ENCODE peak calls at places on chromosomes 3 and 15, in five cellular contexts. C is neural crest cell, X is OCI-LY7, E is mucosa of descending colon, S is fibroblast of mammary gland. N is an unnamed sample.

GRCh38 chr3:136396916-136397315 is 146.8 kb downstream of the PCCB start:
- DNase-seq in C (no peak), X (no peak), E (no peak), S (peak), N (no peak)

GRCh38 chr3:195240939-195241338 is 30.0 kb downstream of the XXYLT1 start:
- DNase-seq in C (no peak), X (no peak), E (peak), S (no peak), N (no peak)

GRCh38 chr3:181382656-181383055 is 329.1 kb upstream of the SOX2 start:
- DNase-seq in C (no peak), X (no peak), E (no peak), S (no peak), N (no peak)

GRCh38 chr3:107217161-107217560 is 160.1 kb upstream of the CCDC54 start:
- DNase-seq in C (no peak), X (no peak), E (no peak), S (peak), N (no peak)

GRCh38 chr15:55289011-55289572 is 521 bp downstream of the RAB27A start:
- DNase-seq in C (no peak), X (peak), E (peak), S (peak), N (peak)

GRCh38 chr3:105802073-105802706 is 66.6 kb downstream of the CBLB start:
- DNase-seq in C (no peak), X (peak), E (no peak), S (peak), N (no peak)

GRCh38 chr3:14143826-14144225 is 19.0 kb downstream of the TMEM43 start:
- DNase-seq in C (no peak), X (no peak), E (no peak), S (peak), N (no peak)

GRCh38 chr3:191026746-191027145 is 164.3 kb upstream of the GMNC start:
- DNase-seq in C (no peak), X (no peak), E (no peak), S (no peak), N (no peak)

GRCh38 chr3:191158247-191158646 is 40.8 kb upstream of the OSTN start:
- DNase-seq in C (no peak), X (no peak), E (no peak), S (no peak), N (no peak)

GRCh38 chr15:26974120-26974780 is 3.3 kb downstream of the GABRG3 start:
- DNase-seq in C (no peak), X (peak), E (no peak), S (peak), N (no peak)

GRCh38 chr15:73225358-73226015 is 143.3 kb downstream of the HCN4 start:
- DNase-seq in C (no peak), X (no peak), E (peak), S (no peak), N (no peak)

GRCh38 chr3:123732447-123732846 is 147.6 kb upstream of the HACD2 start:
- DNase-seq in C (no peak), X (no peak), E (no peak), S (peak), N (no peak)

GRCh38 chr15:38853608-38854007 is 289.0 kb upstream of the RASGRP1 start:
- DNase-seq in C (peak), X (peak), E (peak), S (peak), N (peak)

GRCh38 chr3:106811376-106811775 is 565.9 kb upstream of the CCDC54 start:
- DNase-seq in C (no peak), X (no peak), E (no peak), S (peak), N (no peak)

GRCh38 chr3:119322523-119323400 is 28.6 kb downstream of the ARHGAP31 start:
- DNase-seq in C (peak), X (peak), E (peak), S (peak), N (peak)

GRCh38 chr3:16514799-16515353 is 1.4 kb upstream of the RFTN1 start:
- DNase-seq in C (no peak), X (no peak), E (no peak), S (no peak), N (no peak)

GRCh38 chr3:57041674-57042073 is 18.8 kb upstream of the SPATA12 start:
- DNase-seq in C (no peak), X (no peak), E (no peak), S (no peak), N (no peak)

GRCh38 chr15:72006382-72006781 is 111.6 kb downstream of the MYO9A start:
- DNase-seq in C (no peak), X (no peak), E (no peak), S (no peak), N (no peak)
- TF ChIP-seq CTCF in C (no peak), X (no peak), E (no peak), S (no peak), N (no peak)

GRCh38 chr3:173253471-173253870 is 112.4 kb upstream of the SPATA16 start:
- DNase-seq in C (no peak), X (no peak), E (no peak), S (no peak), N (no peak)

GRCh38 chr3:173249457-173249856 is 108.4 kb upstream of the SPATA16 start:
- DNase-seq in C (no peak), X (no peak), E (no peak), S (no peak), N (no peak)
- TF ChIP-seq CTCF in C (no peak), X (no peak), E (no peak), S (no peak), N (no peak)

GRCh38 chr3:63228677-63229076 is 49.4 kb upstream of the SYNPR start:
- DNase-seq in C (peak), X (peak), E (peak), S (peak), N (peak)

GRCh38 chr3:63228087-63228486 is 50.0 kb upstream of the SYNPR start:
- DNase-seq in C (no peak), X (no peak), E (no peak), S (no peak), N (no peak)

GRCh38 chr3:63230146-63230545 is 48.0 kb upstream of the SYNPR start:
- DNase-seq in C (no peak), X (no peak), E (no peak), S (no peak), N (no peak)

GRCh38 chr3:63231556-63231955 is 46.6 kb upstream of the SYNPR start:
- DNase-seq in C (no peak), X (no peak), E (no peak), S (no peak), N (no peak)

GRCh38 chr3:63232764-63233396 is 45.2 kb upstream of the SYNPR start:
- DNase-seq in C (no peak), X (peak), E (no peak), S (peak), N (no peak)
- TF ChIP-seq CTCF in C (peak), X (peak), E (no peak), S (peak), N (peak)

GRCh38 chr3:98990657-98991056 is 89.2 kb upstream of the DCBLD2 start:
- DNase-seq in C (no peak), X (no peak), E (no peak), S (no peak), N (no peak)

GRCh38 chr3:98999675-99000074 is 98.2 kb upstream of the DCBLD2 start:
- DNase-seq in C (no peak), X (peak), E (no peak), S (no peak), N (no peak)

GRCh38 chr3:98991393-98991792 is 89.9 kb upstream of the DCBLD2 start:
- DNase-seq in C (no peak), X (peak), E (no peak), S (no peak), N (no peak)

DNA sequence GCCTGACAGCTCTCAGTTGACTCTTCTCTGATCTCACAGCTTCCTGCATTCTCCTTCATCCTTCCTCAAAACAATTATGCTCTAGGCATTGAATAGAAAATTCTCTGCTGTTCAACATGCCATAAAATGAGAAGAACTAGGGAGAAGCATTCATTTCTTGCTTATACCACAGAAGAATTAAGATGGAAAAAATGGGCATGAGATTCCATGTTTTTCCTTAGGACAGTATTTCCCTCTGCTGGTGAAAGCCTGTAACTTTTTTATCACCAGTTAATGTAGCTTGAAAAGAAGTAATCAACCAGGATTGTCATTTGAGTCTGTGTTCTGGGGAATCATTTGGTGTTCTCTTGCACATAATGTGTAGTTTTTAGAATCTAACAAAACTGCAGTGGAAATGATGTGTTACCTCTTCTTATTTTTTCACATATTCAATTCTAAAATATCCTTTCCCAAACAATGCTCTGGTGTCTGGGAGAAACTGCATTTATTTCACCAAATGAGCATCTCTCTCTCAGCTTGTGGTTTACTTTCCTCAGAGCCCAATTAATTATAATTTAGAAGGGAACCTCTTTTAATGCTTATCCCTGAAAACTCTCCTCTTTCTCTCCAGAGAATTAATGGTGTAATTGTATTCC is 92.8 kb upstream of the DCBLD2 start:
- DNase-seq in C (no peak), X (no peak), E (no peak), S (peak), N (no peak)
- TF ChIP-seq CTCF in C (peak), X (peak), E (peak), S (peak), N (peak)